ENCODE peak calls at places on chromosome 11, in ten cellular contexts. A is astrocyte of the spinal cord; G is bronchial epithelial cell; L is H7; J is lung; F is colonic mucosa; U is effector memory CD4-positive, alpha-beta T cell; X is CD8-positive, alpha-beta memory T cell; H is hepatocyte; C is HAP-1. P is an unnamed sample.
A peak's percentile ranks its signal among the peaks of the same experiment; 100 is the strongest.

GRCh38 chr11:32003335-32003734 is 87.5 kb upstream of the RCN1 start:
- DNase-seq in C (no peak), H (no peak), G (no peak), X (no peak), F (no peak), U (no peak), J (no peak), L (no peak), A (no peak), P (no peak)

GRCh38 chr11:17985517-17985916 is 27.3 kb downstream of the SERGEF start:
- DNase-seq in X (no peak), J (no peak), L (no peak), F (no peak), C (no peak), H (peak; percentile 54), U (no peak), A (peak; percentile 59), G (peak; percentile 85), P (no peak)

GRCh38 chr11:64344160-64344559 is 4.2 kb downstream of the CCDC88B start:
- DNase-seq in X (no peak), U (no peak), G (no peak), A (no peak), H (peak; percentile 5), F (no peak), J (no peak), L (no peak), C (no peak), P (no peak)

GRCh38 chr11:70556884-70557741 is 158.8 kb downstream of the CTTN start:
- DNase-seq in J (no peak), F (peak; percentile 75), X (no peak), G (peak; percentile 53), A (peak; percentile 28), C (no peak), L (no peak), U (no peak), H (peak; percentile 67), P (no peak)

GRCh38 chr11:76408171-76408965 is 27.2 kb downstream of the GVQW3 start:
- DNase-seq in C (peak; percentile 72), U (no peak), H (no peak), A (no peak), J (no peak), X (no peak), G (no peak), F (no peak), L (no peak), P (no peak)

GRCh38 chr11:62889126-62889483 is 8.4 kb downstream of the SLC3A2 start:
- DNase-seq in J (no peak), X (no peak), C (no peak), H (no peak), A (no peak), L (no peak), U (no peak), G (no peak), F (no peak), P (no peak)

GRCh38 chr11:112881461-112881860 is 79.8 kb upstream of the NCAM1 start:
- DNase-seq in U (no peak), F (peak; percentile 49), L (peak; percentile 96), A (peak; percentile 41), G (peak; percentile 25), X (no peak), C (no peak), H (peak; percentile 64), J (peak; percentile 53), P (peak; percentile 33)

GRCh38 chr11:58905141-58905715 is 34.1 kb upstream of the GLYATL1 start:
- DNase-seq in X (no peak), C (no peak), J (no peak), U (no peak), H (peak; percentile 64), G (peak; percentile 23), F (peak; percentile 41), A (peak; percentile 72), L (no peak), P (no peak)

GRCh38 chr11:6667733-6668374 is 12.2 kb upstream of the DCHS1 start:
- DNase-seq in F (no peak), G (peak; percentile 27), A (peak; percentile 43), H (no peak), X (peak; percentile 47), U (peak; percentile 35), C (peak; percentile 19), J (no peak), L (no peak), P (no peak)

GRCh38 chr11:43987384-43988039 is 45.1 kb downstream of the C11orf96 start:
- DNase-seq in X (no peak), J (peak; percentile 77), C (no peak), G (no peak), L (peak; percentile 61), U (no peak), H (peak; percentile 49), F (peak; percentile 68), A (peak; percentile 85), P (peak; percentile 81)

GRCh38 chr11:66743271-66743968 is 14.4 kb upstream of the SPTBN2 start:
- DNase-seq in U (no peak), L (peak; percentile 56), C (no peak), X (no peak), A (no peak), F (peak; percentile 91), G (peak; percentile 98), H (no peak), J (peak; percentile 70), P (no peak)

GRCh38 chr11:72231396-72232259 is 7.1 kb downstream of the INPPL1 start:
- DNase-seq in J (no peak), F (no peak), U (no peak), X (no peak), C (no peak), G (no peak), H (no peak), L (peak; percentile 12), A (no peak), P (no peak)

GRCh38 chr11:4697583-4697982 is at the start of gene OR51E2:
- DNase-seq in H (peak; percentile 49), A (peak; percentile 6), J (no peak), C (no peak), U (no peak), X (no peak), G (peak; percentile 12), L (peak; percentile 13), F (no peak), P (no peak)

GRCh38 chr11:109304159-109304558 is 117.8 kb upstream of the C11orf87 start:
- DNase-seq in C (no peak), L (no peak), A (no peak), J (no peak), G (peak; percentile 81), X (no peak), U (no peak), H (no peak), F (no peak), P (no peak)

GRCh38 chr11:10785146-10785474 is 23.6 kb downstream of the EIF4G2 start:
- DNase-seq in C (no peak), U (no peak), G (no peak), H (no peak), L (no peak), F (no peak), J (no peak), A (no peak), X (no peak), P (no peak)

DNA sequence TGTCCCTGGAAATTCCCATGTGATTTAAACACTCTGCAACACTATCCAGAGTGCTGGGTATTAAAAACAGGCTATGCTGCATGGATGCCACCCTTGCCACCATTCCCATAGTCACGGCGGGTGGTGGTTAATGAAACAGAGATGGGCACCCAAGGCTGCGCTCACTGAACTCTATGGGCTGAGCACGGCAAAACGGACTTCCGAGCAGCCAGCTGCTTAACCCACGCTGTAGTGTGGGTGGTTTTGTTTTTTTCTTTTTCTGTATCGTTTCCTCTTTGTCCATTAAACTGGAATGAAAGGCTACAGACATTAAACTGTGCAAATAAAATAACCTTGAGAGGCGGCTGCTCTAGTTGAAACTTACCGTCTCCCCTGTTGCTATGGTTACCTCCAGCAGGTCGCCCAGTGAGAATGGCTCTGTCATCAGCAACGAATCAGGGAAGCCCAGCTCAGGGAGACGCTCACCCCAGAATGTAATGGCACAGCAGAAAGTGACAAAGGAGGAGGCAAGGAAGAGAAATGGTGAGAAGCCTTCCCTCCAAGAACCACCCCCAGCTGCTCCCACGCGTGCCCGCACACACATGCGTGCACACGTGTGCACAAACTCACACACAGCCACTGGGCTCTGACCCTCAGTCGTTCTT is 102.1 kb downstream of the C11orf91 start:
- DNase-seq in F (no peak), C (no peak), J (no peak), G (no peak), L (peak; percentile 52), X (no peak), A (no peak), H (no peak), U (no peak), P (no peak)
- H3K4me3 ChIP-seq in F (no peak overlapping the region), C (no peak overlapping the region), J (no peak overlapping the region), G (no peak overlapping the region), L (no peak overlapping the region), X (no peak overlapping the region), A (no peak overlapping the region), H (no peak overlapping the region), U (no peak overlapping the region), P (no peak overlapping the region)

GRCh38 chr11:134120921-134121526 is 52.2 kb downstream of the JAM3 start:
- DNase-seq in H (no peak), F (no peak), A (no peak), G (no peak), X (no peak), C (no peak), L (no peak), U (no peak), J (no peak), P (no peak)
- H3K4me3 ChIP-seq in H (no peak overlapping the region), F (no peak overlapping the region), A (no peak overlapping the region), G (no peak overlapping the region), X (no peak overlapping the region), C (no peak overlapping the region), L (no peak overlapping the region), U (no peak overlapping the region), J (no peak overlapping the region), P (peak overlapping the region; percentile 69)

DNA sequence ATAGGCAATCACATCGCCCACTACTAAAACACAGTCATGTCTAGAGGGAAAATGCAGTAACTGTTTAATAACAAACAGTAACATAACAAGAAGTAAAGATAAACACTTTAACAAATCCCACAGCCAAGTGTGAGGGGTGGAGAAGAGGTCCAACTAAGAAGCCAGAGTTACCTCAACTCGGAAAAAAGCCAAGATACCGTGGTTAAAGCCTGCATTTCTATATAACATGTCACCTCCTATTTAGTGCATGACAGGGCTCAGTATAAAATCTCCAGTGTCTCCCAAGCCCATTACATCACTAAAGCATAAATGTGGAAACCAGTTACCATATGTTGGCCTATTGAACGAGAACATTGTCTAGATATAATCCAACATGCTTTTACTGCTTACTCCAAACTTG is 281.7 kb downstream of the LRRC4C start:
- DNase-seq in G (no peak), C (no peak), H (no peak), X (no peak), U (no peak), L (no peak), F (no peak), A (no peak), J (no peak), P (no peak)
- H3K4me3 ChIP-seq in G (no peak overlapping the region), C (no peak overlapping the region), H (no peak overlapping the region), X (no peak overlapping the region), U (no peak overlapping the region), L (no peak overlapping the region), F (no peak overlapping the region), A (no peak overlapping the region), J (no peak overlapping the region), P (no peak overlapping the region)

DNA sequence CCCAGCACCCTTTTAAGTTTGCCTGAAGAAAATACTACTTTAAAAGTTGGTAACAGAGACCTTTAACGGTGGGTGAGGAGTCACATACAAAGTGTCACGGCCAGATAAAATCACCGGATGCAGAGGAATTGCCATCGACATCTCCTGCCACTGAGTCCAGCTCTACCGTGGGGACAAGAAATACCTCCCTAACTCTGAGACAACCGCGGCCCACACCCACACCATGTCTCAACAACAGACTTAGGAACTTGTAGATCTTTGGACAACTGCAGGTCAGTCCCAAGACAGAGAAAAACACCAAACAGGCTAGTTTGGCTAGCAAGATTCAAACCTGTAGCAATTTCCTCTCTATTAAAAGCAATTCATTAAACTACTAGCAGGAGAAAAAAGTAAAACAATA is 669 bp downstream of the ETS1 start:
- DNase-seq in H (no peak), J (no peak), X (no peak), L (no peak), C (no peak), F (no peak), A (no peak), G (no peak), U (no peak), P (no peak)
- H3K4me3 ChIP-seq in H (no peak overlapping the region), J (no peak overlapping the region), X (no peak overlapping the region), L (peak overlapping the region; percentile 41), C (peak overlapping the region; percentile 29), F (no peak overlapping the region), A (no peak overlapping the region), G (no peak overlapping the region), U (no peak overlapping the region), P (peak overlapping the region; percentile 58)